ENCODE peak calls at places on chromosomes 6 and 20, in seven cellular contexts. N is K562, L is sigmoid colon, D is endothelial cell of umbilical vein, X is stomach, R is HCT116, E is GM23338. Z is an unnamed sample.

GRCh38 chr20:22582960-22583772 is 1.2 kb downstream of the FOXA2 start:
- DNase-seq in N (no peak), L (no peak), D (no peak), X (peak), R (no peak), E (peak), Z (no peak)

GRCh38 chr6:112251170-112251945 is 3.0 kb downstream of the LAMA4 start:
- DNase-seq in N (no peak), L (peak), D (peak), X (no peak), R (no peak), E (no peak), Z (no peak)

GRCh38 chr20:58703765-58704331 is 11.2 kb downstream of the NPEPL1 start:
- DNase-seq in N (no peak), L (peak), D (no peak), X (no peak), R (no peak), E (no peak), Z (no peak)

GRCh38 chr20:34558320-34559202 is at the start of gene MAP1LC3A:
- DNase-seq in N (peak), L (peak), D (peak), X (peak), R (no peak), E (peak), Z (peak)

GRCh38 chr20:7301807-7302206 is 534.3 kb downstream of the BMP2 start:
- DNase-seq in N (no peak), L (no peak), D (no peak), X (no peak), R (no peak), E (peak), Z (no peak)

GRCh38 chr20:60952861-60953260 is 299.2 kb upstream of the CDH4 start:
- DNase-seq in N (no peak), L (no peak), D (no peak), X (no peak), R (no peak), E (no peak), Z (no peak)

GRCh38 chr20:63234693-63235398 is 859 bp upstream of the BIRC7 start:
- DNase-seq in N (peak), L (no peak), D (no peak), X (peak), R (no peak), E (peak), Z (no peak)

GRCh38 chr6:113805167-113805835 is 51.8 kb upstream of the MARCKS start:
- DNase-seq in N (no peak), L (no peak), D (no peak), X (no peak), R (no peak), E (no peak), Z (no peak)

GRCh38 chr20:37145014-37145413 is 34.1 kb upstream of the RPN2 start:
- DNase-seq in N (no peak), L (no peak), D (no peak), X (no peak), R (no peak), E (no peak), Z (no peak)

GRCh38 chr6:132128424-132128823 is 177.3 kb upstream of the CCN2 start:
- DNase-seq in N (no peak), L (no peak), D (no peak), X (no peak), R (no peak), E (no peak), Z (no peak)

GRCh38 chr6:132131351-132131750 is 180.2 kb upstream of the CCN2 start:
- DNase-seq in N (no peak), L (no peak), D (no peak), X (no peak), R (no peak), E (no peak), Z (no peak)

GRCh38 chr6:132131777-132132176 is 180.6 kb upstream of the CCN2 start:
- DNase-seq in N (no peak), L (no peak), D (peak), X (no peak), R (peak), E (peak), Z (no peak)

GRCh38 chr6:132132420-132132819 is 181.2 kb upstream of the CCN2 start:
- DNase-seq in N (no peak), L (no peak), D (peak), X (no peak), R (no peak), E (no peak), Z (no peak)

GRCh38 chr6:132130530-132131298 is 179.5 kb upstream of the CCN2 start:
- DNase-seq in N (no peak), L (peak), D (peak), X (no peak), R (no peak), E (no peak), Z (no peak)
- TF ChIP-seq POLR2AphosphoS5 in N (no peak), L (peak), D (peak), X (peak), R (no peak), E (no peak), Z (no peak)

GRCh38 chr6:33412140-33413009 is 1.6 kb downstream of the PHF1 start:
- DNase-seq in N (no peak), L (no peak), D (no peak), X (no peak), R (no peak), E (no peak), Z (no peak)

GRCh38 chr6:33411632-33412005 is 805 bp downstream of the PHF1 start:
- DNase-seq in N (no peak), L (no peak), D (no peak), X (no peak), R (no peak), E (no peak), Z (no peak)

GRCh38 chr6:33413601-33414120 is 2.8 kb downstream of the PHF1 start:
- DNase-seq in N (no peak), L (no peak), D (no peak), X (no peak), R (no peak), E (no peak), Z (no peak)

GRCh38 chr6:33414592-33415271 is 3.2 kb downstream of the CUTA start:
- DNase-seq in N (peak), L (no peak), D (no peak), X (no peak), R (no peak), E (peak), Z (no peak)

GRCh38 chr6:33413200-33413599 is 2.4 kb downstream of the PHF1 start:
- DNase-seq in N (no peak), L (no peak), D (no peak), X (no peak), R (no peak), E (no peak), Z (no peak)
- TF ChIP-seq POLR2AphosphoS5 in N (no peak), L (no peak), D (no peak), X (no peak), R (no peak), E (peak), Z (no peak)

GRCh38 chr6:35469711-35470662 is 1.8 kb downstream of the RPL10A start:
- DNase-seq in N (peak), L (no peak), D (peak), X (peak), R (no peak), E (no peak), Z (no peak)
- TF ChIP-seq POLR2AphosphoS5 in N (no peak), L (peak), D (peak), X (no peak), R (no peak), E (no peak), Z (peak)

DNA sequence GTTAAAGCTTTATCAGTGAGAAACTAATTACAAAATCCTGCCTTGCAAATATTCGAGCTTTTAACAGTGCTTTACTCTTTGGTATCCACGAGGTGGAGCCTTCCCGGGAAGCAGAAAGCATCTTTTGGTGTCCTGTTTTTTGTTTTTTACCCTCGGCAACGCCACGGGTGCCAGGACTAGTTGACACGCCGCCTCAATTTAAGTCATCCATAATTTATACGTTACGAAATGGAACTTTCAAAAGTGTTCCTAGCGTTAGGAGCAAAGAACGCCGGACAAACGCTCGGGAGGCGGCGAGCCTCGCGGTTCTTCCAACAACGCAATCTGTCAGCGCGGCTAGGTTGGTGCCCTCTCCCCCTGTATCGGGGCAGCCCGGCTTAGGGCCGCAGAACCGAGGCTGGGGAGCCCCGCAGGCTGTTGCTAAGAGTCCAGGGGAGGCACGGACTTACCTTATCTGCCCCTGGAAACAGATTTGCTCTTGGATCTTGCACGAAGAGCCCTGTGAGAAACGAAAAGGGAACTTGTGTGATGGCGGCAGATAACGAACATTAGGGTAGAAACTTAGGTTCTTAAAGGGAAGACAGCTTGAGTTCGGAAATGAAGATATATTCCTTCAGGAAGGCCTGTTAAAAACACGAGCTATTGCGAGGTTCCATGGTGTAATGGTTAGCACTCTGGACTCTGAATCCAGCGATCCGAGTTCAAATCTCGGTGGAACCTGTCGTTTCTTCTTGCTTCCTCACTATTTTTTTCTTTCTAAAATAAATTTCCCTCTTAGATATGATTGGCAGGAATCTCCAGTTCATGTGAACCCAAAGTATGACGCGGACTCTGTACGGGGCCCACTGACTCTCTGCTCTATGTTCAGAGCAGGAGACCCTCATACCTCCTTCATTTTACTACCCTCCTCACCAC is 46.2 kb upstream of the ZNF184 start:
- DNase-seq in N (peak), L (peak), D (peak), X (peak), R (peak), E (peak), Z (no peak)
- TF ChIP-seq POLR2AphosphoS5 in N (no peak), L (peak), D (no peak), X (peak), R (no peak), E (no peak), Z (no peak)

GRCh38 chr6:36656441-36656840 is 22.1 kb upstream of the CDKN1A start:
- DNase-seq in N (no peak), L (no peak), D (no peak), X (no peak), R (no peak), E (no peak), Z (no peak)
- TF ChIP-seq POLR2AphosphoS5 in N (no peak), L (no peak), D (no peak), X (no peak), R (no peak), E (no peak), Z (no peak)

GRCh38 chr6:53827485-53827884 is 32.7 kb downstream of the LRRC1 start:
- DNase-seq in N (no peak), L (no peak), D (no peak), X (no peak), R (no peak), E (no peak), Z (no peak)
- TF ChIP-seq POLR2AphosphoS5 in N (no peak), L (no peak), D (no peak), X (no peak), R (no peak), E (no peak), Z (no peak)